ENCODE peak calls at places on chromosomes 7 and 10, in six cellular contexts. E, R, S, J, N and D are unnamed samples.

GRCh38 chr10:123530166-123530870 is 135.8 kb upstream of the GPR26 start:
- DNase-seq in R (no peak), S (no peak), E (no peak), N (no peak), J (no peak), D (no peak)

GRCh38 chr10:112261281-112261822 is 21.8 kb upstream of the TECTB start:
- DNase-seq in J (no peak), R (no peak), E (no peak), N (no peak), S (no peak), D (no peak)

GRCh38 chr10:101130984-101131961 is at the start of gene TLX1:
- DNase-seq in R (no peak), E (no peak), N (peak), J (no peak), S (no peak), D (no peak)

GRCh38 chr10:121527690-121528089 is 70.6 kb downstream of the FGFR2 start:
- DNase-seq in E (no peak), R (no peak), N (peak), J (peak), S (no peak), D (no peak)

GRCh38 chr7:40331915-40332314 is 197.1 kb downstream of the SUGCT start:
- DNase-seq in E (no peak), S (no peak), N (no peak), R (no peak), J (peak), D (no peak)

GRCh38 chr7:600149-600814 is 80.6 kb upstream of the PDGFA start:
- DNase-seq in R (no peak), S (peak), N (no peak), J (no peak), E (no peak), D (no peak)

GRCh38 chr10:17644485-17644964 is 574 bp downstream of the STAM start:
- DNase-seq in N (peak), S (no peak), J (peak), E (no peak), R (no peak), D (no peak)

GRCh38 chr7:18583305-18583704 is 87.8 kb downstream of the HDAC9 start:
- DNase-seq in E (no peak), S (no peak), J (peak), R (no peak), N (no peak), D (no peak)

GRCh38 chr7:139495726-139496125 is 12.3 kb upstream of the KLRG2 start:
- DNase-seq in E (no peak), N (no peak), J (no peak), S (no peak), R (no peak), D (no peak)